ENCODE peak calls at places on chromosomes 13 and 19, in seven cellular contexts. J is activated T-cell treated with anti-CD3 and anti-CD28 coated beads for 1 hour; Q is activated T-helper 1 cell treated with Interleukin-2 at 50 U/mL for 16 hours; K is naive thymus-derived CD4-positive, alpha-beta T cell; H is activated naive CD4-positive, alpha-beta T cell treated with anti-CD3 and anti-CD28 coated beads, Interleukin-2, amount 50 U/mL, for 72 hours; G is nucleus accumbens; A is stromal cell of bone marrow. L is an unnamed sample.

GRCh38 chr13:42820450-42820849 is 39.1 kb downstream of the FAM216B start:
- DNase-seq in Q (no peak), G (no peak), H (no peak), J (no peak), K (no peak), A (no peak), L (no peak)

GRCh38 chr13:100124265-100124664 is 35.4 kb downstream of the PCCA start:
- DNase-seq in G (no peak), J (no peak), Q (no peak), K (no peak), A (no peak), H (no peak), L (no peak)

GRCh38 chr19:54172764-54173699 is at the start of gene TMC4:
- DNase-seq in K (no peak), Q (no peak), H (no peak), G (no peak), A (no peak), J (no peak), L (no peak)

GRCh38 chr13:40798380-40798779 is 9.0 kb downstream of the SLC25A15 start:
- DNase-seq in K (no peak), G (no peak), Q (no peak), H (no peak), J (no peak), A (no peak), L (no peak)

GRCh38 chr13:73943137-73943964 is 190.9 kb downstream of the KLF12 start:
- DNase-seq in A (no peak), J (no peak), K (peak; percentile 38), Q (no peak), H (no peak), G (no peak), L (no peak)

GRCh38 chr13:35838356-35838755 is 292.8 kb downstream of the DCLK1 start:
- DNase-seq in K (no peak), G (no peak), Q (no peak), H (no peak), A (peak; percentile 55), J (no peak), L (no peak)

GRCh38 chr19:29380581-29380980 is 145.2 kb upstream of the VSTM2B start:
- DNase-seq in A (no peak), Q (no peak), J (no peak), G (no peak), H (no peak), K (no peak), L (no peak)

GRCh38 chr13:28423010-28423409 is 71.9 kb downstream of the FLT1 start:
- DNase-seq in K (no peak), Q (no peak), J (no peak), H (no peak), A (no peak), G (peak; percentile 21), L (no peak)

GRCh38 chr19:4373601-4374441 is 26.5 kb downstream of the SH3GL1 start:
- DNase-seq in G (peak; percentile 74), H (no peak), Q (no peak), K (no peak), J (no peak), A (no peak), L (peak; percentile 37)

GRCh38 chr19:3304871-3305423 is 61.4 kb upstream of the NFIC start:
- DNase-seq in H (peak; percentile 79), A (peak; percentile 38), J (peak; percentile 78), G (peak; percentile 78), Q (peak; percentile 58), K (peak; percentile 78), L (peak; percentile 82)

GRCh38 chr13:75417006-75417384 is 65.0 kb downstream of the TBC1D4 start:
- DNase-seq in H (no peak), A (no peak), G (no peak), K (no peak), Q (no peak), J (no peak), L (no peak)

GRCh38 chr13:42354246-42355117 is 82.5 kb downstream of the AKAP11 start:
- DNase-seq in J (no peak), H (peak; percentile 45), K (peak; percentile 24), A (peak; percentile 71), G (no peak), Q (no peak), L (peak; percentile 4)

GRCh38 chr19:16896913-16897571 is 8.2 kb downstream of the F2RL3 start:
- DNase-seq in G (peak; percentile 75), A (peak; percentile 51), J (peak; percentile 51), Q (peak; percentile 23), K (peak; percentile 27), H (peak; percentile 62), L (no peak)

GRCh38 chr19:17751103-17751911 is at the start of gene FCHO1:
- DNase-seq in H (peak; percentile 76), K (peak; percentile 84), J (peak; percentile 85), A (no peak), Q (peak; percentile 82), G (peak; percentile 57), L (no peak)

GRCh38 chr13:40271931-40272775 is 394.3 kb downstream of the FOXO1 start:
- DNase-seq in G (peak; percentile 40), Q (no peak), J (peak; percentile 25), A (peak; percentile 60), K (no peak), H (no peak), L (peak; percentile 66)

GRCh38 chr19:42552086-42553065 is 24.1 kb upstream of the CEACAM1 start:
- DNase-seq in H (no peak), J (no peak), K (no peak), G (no peak), Q (no peak), A (no peak), L (no peak)

GRCh38 chr13:33015791-33016323 is 366 bp upstream of the KL start:
- DNase-seq in H (peak; percentile 19), Q (no peak), G (peak; percentile 4), K (no peak), J (no peak), A (no peak), L (no peak)

GRCh38 chr13:110506859-110507566 is 54.5 kb downstream of the RAB20 start:
- DNase-seq in G (no peak), H (no peak), J (no peak), A (no peak), Q (no peak), K (no peak), L (no peak)

GRCh38 chr19:33616346-33616745 is 5.4 kb upstream of the CHST8 start:
- DNase-seq in A (no peak), J (no peak), H (no peak), K (no peak), G (no peak), Q (no peak), L (no peak)

GRCh38 chr19:18895828-18896341 is at the start of gene CERS1:
- DNase-seq in Q (no peak), G (peak; percentile 80), A (no peak), H (no peak), K (no peak), J (no peak), L (peak; percentile 69)

GRCh38 chr19:17326595-17326966 is 8.1 kb downstream of the ANO8 start:
- DNase-seq in K (no peak), G (no peak), A (no peak), J (no peak), H (no peak), Q (no peak), L (no peak)

GRCh38 chr19:16206046-16206605 is 8.4 kb downstream of the AP1M1 start:
- DNase-seq in Q (no peak), H (no peak), G (no peak), J (no peak), K (no peak), A (no peak), L (no peak)

GRCh38 chr13:28579334-28579733 is 79.6 kb upstream of the POMP start:
- DNase-seq in J (no peak), H (no peak), Q (no peak), K (no peak), G (no peak), A (no peak), L (no peak)